ENCODE peak calls at places on chromosomes 6 and 20, in seven cellular contexts. I, Q, P, G, Y, O and J are unnamed samples.

GRCh38 chr6:104591573-104592334 is 268.0 kb downstream of the HACE1 start:
- DNase-seq in Y (no peak), G (no peak), O (no peak), P (no peak), Q (no peak), I (no peak), J (no peak)

GRCh38 chr6:52551483-52552277 is 25.2 kb downstream of the TRAM2 start:
- DNase-seq in G (peak), I (no peak), Q (peak), Y (no peak), O (no peak), P (no peak), J (no peak)

GRCh38 chr6:159499034-159499433 is 194.0 kb downstream of the SOD2 start:
- DNase-seq in G (no peak), Q (no peak), O (no peak), P (no peak), Y (no peak), I (no peak), J (no peak)

GRCh38 chr6:148873868-148874267 is 127.0 kb downstream of the UST start:
- DNase-seq in Y (no peak), G (no peak), P (no peak), Q (no peak), I (no peak), O (no peak), J (no peak)

GRCh38 chr6:52497652-52498408 is 77.7 kb downstream of the EFHC1 start:
- DNase-seq in I (no peak), O (no peak), Q (peak), Y (no peak), G (no peak), P (peak), J (no peak)

GRCh38 chr6:138105446-138105845 is 1.8 kb downstream of the PERP start:
- DNase-seq in P (no peak), O (no peak), G (no peak), I (no peak), Q (no peak), Y (no peak), J (no peak)

GRCh38 chr6:169445661-169446581 is 192.3 kb upstream of the THBS2 start:
- DNase-seq in O (no peak), Q (no peak), I (no peak), G (no peak), P (no peak), Y (no peak), J (no peak)

GRCh38 chr6:52929321-52930164 is 20.0 kb upstream of the GSTA3 start:
- DNase-seq in P (no peak), Q (peak), O (no peak), Y (no peak), G (peak), I (no peak), J (no peak)

GRCh38 chr6:162099685-162100084 is 627.9 kb downstream of the PRKN start:
- DNase-seq in G (peak), O (no peak), I (no peak), Q (peak), P (no peak), Y (no peak), J (peak)

GRCh38 chr6:28258877-28259777 is at the start of gene NKAPL:
- DNase-seq in O (no peak), P (peak), I (no peak), G (no peak), Y (peak), Q (peak), J (no peak)

GRCh38 chr6:33061987-33062386 is 11.5 kb downstream of the HLA-DPA1 start:
- DNase-seq in P (peak), I (no peak), Q (peak), G (no peak), Y (no peak), O (no peak), J (no peak)

GRCh38 chr20:37524859-37525708 is 2.6 kb downstream of the BLCAP start:
- DNase-seq in G (peak), P (no peak), I (no peak), Q (peak), O (no peak), Y (no peak), J (no peak)

GRCh38 chr6:26043389-26044139 is 43.7 kb upstream of the HFE start:
- DNase-seq in Y (no peak), Q (peak), P (peak), O (no peak), G (no peak), I (no peak), J (peak)

GRCh38 chr20:48728042-48728837 is 99.6 kb downstream of the PREX1 start:
- DNase-seq in Q (no peak), P (no peak), I (no peak), O (no peak), G (no peak), Y (no peak), J (no peak)

GRCh38 chr6:47056832-47057231 is 14.7 kb upstream of the ADGRF1 start:
- DNase-seq in O (no peak), Y (no peak), P (no peak), I (no peak), G (no peak), Q (no peak), J (no peak)

GRCh38 chr6:137234505-137234863 is 15.3 kb upstream of the IFNGR1 start:
- DNase-seq in O (no peak), P (no peak), I (no peak), Q (no peak), Y (no peak), G (no peak), J (peak)